ENCODE peak calls at places on chromosomes 1 and 21, in seven cellular contexts. One of them, this sample, is unnamed.
A peak's percentile ranks its signal among the peaks of the same experiment; 100 is the strongest.

GRCh38 chr1:66527688-66528087 is 6.3 kb upstream of the SGIP1 start:
- DNase-seq in heart right ventricle: no peak
- DNase-seq in lower lobe of right lung: no peak
- DNase-seq in pancreas: no peak
- DNase-seq in psoas muscle: no peak
- DNase-seq in thoracic aorta: no peak
- DNase-seq in upper lobe of right lung: no peak
- DNase-seq in this sample: no peak

GRCh38 chr1:210467440-210468040 is 138.8 kb downstream of the HHAT start:
- DNase-seq in psoas muscle: no peak
- DNase-seq in thoracic aorta: no peak
- DNase-seq in lower lobe of right lung: no peak
- DNase-seq in upper lobe of right lung: no peak
- DNase-seq in heart right ventricle: no peak
- DNase-seq in pancreas: no peak
- DNase-seq in this sample: no peak

GRCh38 chr21:36325373-36326010 is 5.5 kb downstream of the MORC3 start:
- DNase-seq in psoas muscle: no peak
- DNase-seq in heart right ventricle: no peak
- DNase-seq in thoracic aorta: no peak
- DNase-seq in pancreas: no peak
- DNase-seq in lower lobe of right lung: no peak
- DNase-seq in upper lobe of right lung: no peak
- DNase-seq in this sample: no peak

GRCh38 chr1:115781343-115781742 is 12.8 kb upstream of the CASQ2 start:
- DNase-seq in lower lobe of right lung: no peak
- DNase-seq in thoracic aorta: no peak
- DNase-seq in heart right ventricle: no peak
- DNase-seq in psoas muscle: no peak
- DNase-seq in upper lobe of right lung: no peak
- DNase-seq in pancreas: no peak
- DNase-seq in this sample: no peak

GRCh38 chr1:92804721-92805169 is 19.8 kb upstream of the EVI5 start:
- DNase-seq in heart right ventricle: peak; percentile 50
- DNase-seq in lower lobe of right lung: peak; percentile 82
- DNase-seq in thoracic aorta: peak; percentile 51
- DNase-seq in upper lobe of right lung: peak; percentile 76
- DNase-seq in pancreas: peak; percentile 62
- DNase-seq in psoas muscle: peak; percentile 29
- DNase-seq in this sample: no peak

GRCh38 chr1:231557898-231558710 is 29.6 kb downstream of the TSNAX start:
- DNase-seq in lower lobe of right lung: no peak
- DNase-seq in pancreas: no peak
- DNase-seq in thoracic aorta: no peak
- DNase-seq in psoas muscle: no peak
- DNase-seq in heart right ventricle: no peak
- DNase-seq in upper lobe of right lung: no peak
- DNase-seq in this sample: no peak

GRCh38 chr1:84504580-84505021 is 1.6 kb upstream of the SPATA1 start:
- DNase-seq in heart right ventricle: no peak
- DNase-seq in lower lobe of right lung: no peak
- DNase-seq in pancreas: no peak
- DNase-seq in upper lobe of right lung: no peak
- DNase-seq in thoracic aorta: no peak
- DNase-seq in psoas muscle: no peak
- DNase-seq in this sample: no peak

GRCh38 chr1:204478166-204478899 is 16.3 kb downstream of the PIK3C2B start:
- DNase-seq in psoas muscle: no peak
- DNase-seq in upper lobe of right lung: no peak
- DNase-seq in pancreas: no peak
- DNase-seq in lower lobe of right lung: no peak
- DNase-seq in thoracic aorta: no peak
- DNase-seq in heart right ventricle: no peak
- DNase-seq in this sample: no peak

GRCh38 chr1:2611034-2611501 is 21.7 kb downstream of the MMEL1 start:
- DNase-seq in heart right ventricle: peak; percentile 31
- DNase-seq in psoas muscle: peak; percentile 18
- DNase-seq in lower lobe of right lung: peak; percentile 69
- DNase-seq in thoracic aorta: no peak
- DNase-seq in upper lobe of right lung: peak; percentile 80
- DNase-seq in pancreas: no peak
- DNase-seq in this sample: no peak

GRCh38 chr1:201009967-201010645 is 13.4 kb downstream of the KIF21B start:
- DNase-seq in heart right ventricle: no peak
- DNase-seq in pancreas: no peak
- DNase-seq in psoas muscle: no peak
- DNase-seq in lower lobe of right lung: peak; percentile 31
- DNase-seq in upper lobe of right lung: no peak
- DNase-seq in thoracic aorta: no peak
- DNase-seq in this sample: no peak

GRCh38 chr1:47187926-47188250 is 1.9 kb downstream of the PDZK1IP1 start:
- DNase-seq in psoas muscle: no peak
- DNase-seq in thoracic aorta: no peak
- DNase-seq in lower lobe of right lung: no peak
- DNase-seq in upper lobe of right lung: no peak
- DNase-seq in heart right ventricle: no peak
- DNase-seq in pancreas: no peak
- DNase-seq in this sample: no peak

GRCh38 chr1:179296831-179297377 is 3.3 kb downstream of the SOAT1 start:
- DNase-seq in pancreas: no peak
- DNase-seq in heart right ventricle: no peak
- DNase-seq in psoas muscle: no peak
- DNase-seq in upper lobe of right lung: no peak
- DNase-seq in lower lobe of right lung: no peak
- DNase-seq in thoracic aorta: no peak
- DNase-seq in this sample: no peak

GRCh38 chr21:30646904-30647303 is 4.2 kb downstream of the KRTAP20-3 start:
- DNase-seq in heart right ventricle: no peak
- DNase-seq in thoracic aorta: no peak
- DNase-seq in upper lobe of right lung: no peak
- DNase-seq in pancreas: no peak
- DNase-seq in lower lobe of right lung: no peak
- DNase-seq in psoas muscle: no peak
- DNase-seq in this sample: no peak

GRCh38 chr1:159916240-159917051 is 8.9 kb downstream of the TAGLN2 start:
- DNase-seq in pancreas: peak; percentile 52
- DNase-seq in psoas muscle: no peak
- DNase-seq in heart right ventricle: no peak
- DNase-seq in thoracic aorta: no peak
- DNase-seq in lower lobe of right lung: no peak
- DNase-seq in upper lobe of right lung: peak; percentile 40
- DNase-seq in this sample: no peak

DNA sequence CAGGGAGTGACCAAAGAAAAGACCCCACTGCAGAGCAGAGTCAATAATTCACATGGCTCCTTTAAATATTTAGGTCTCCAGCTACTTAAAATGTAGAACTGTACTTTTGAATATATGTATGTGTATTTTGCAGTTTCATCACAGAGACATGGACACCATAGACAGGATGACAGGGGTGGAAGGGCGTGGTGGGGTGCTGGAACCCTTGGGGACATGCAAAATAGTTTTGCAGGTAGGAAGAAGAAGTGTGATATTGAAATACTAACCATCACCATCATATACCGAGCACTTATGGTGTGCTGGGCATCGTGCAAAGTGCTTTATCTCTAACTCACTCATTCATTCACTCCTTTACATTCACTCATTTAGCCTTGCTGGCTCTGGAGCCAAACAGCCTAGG is 72.5 kb upstream of the IGSF21 start:
- DNase-seq in heart right ventricle: no peak
- DNase-seq in psoas muscle: no peak
- DNase-seq in thoracic aorta: no peak
- DNase-seq in lower lobe of right lung: no peak
- DNase-seq in upper lobe of right lung: no peak
- DNase-seq in pancreas: no peak
- DNase-seq in this sample: no peak
- H3K27me3 ChIP-seq in heart right ventricle: peaks cover 23% of the 10 kb centered on the region
- H3K27me3 ChIP-seq in psoas muscle: no peaks in the 10 kb centered on the region
- H3K27me3 ChIP-seq in thoracic aorta: no peaks in the 10 kb centered on the region
- H3K27me3 ChIP-seq in lower lobe of right lung: peaks cover 33% of the 10 kb centered on the region
- H3K27me3 ChIP-seq in upper lobe of right lung: peaks cover 31% of the 10 kb centered on the region
- H3K27me3 ChIP-seq in pancreas: no peaks in the 10 kb centered on the region
- H3K27me3 ChIP-seq in this sample: no peaks in the 10 kb centered on the region

DNA sequence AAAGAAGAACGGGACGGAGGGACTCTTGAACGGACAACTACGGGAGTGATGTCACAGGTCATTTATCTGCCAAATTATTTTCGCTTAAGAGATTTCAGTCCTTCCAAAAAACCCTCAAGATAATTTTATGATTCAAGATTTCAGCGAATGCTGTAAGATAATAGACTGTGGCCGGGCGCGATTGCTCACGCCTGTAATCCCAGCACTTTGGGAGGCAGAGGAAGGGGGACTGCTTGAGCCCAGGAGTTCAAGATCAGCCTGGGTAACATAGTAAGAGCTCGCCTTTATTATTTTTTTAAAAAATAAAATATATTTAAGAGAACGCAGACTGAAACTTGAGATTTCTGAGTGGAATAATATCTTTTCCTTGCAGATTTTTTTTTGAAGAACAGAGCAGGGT is 609 bp downstream of the RWDD2B start:
- DNase-seq in lower lobe of right lung: no peak
- DNase-seq in thoracic aorta: no peak
- DNase-seq in pancreas: no peak
- DNase-seq in heart right ventricle: no peak
- DNase-seq in psoas muscle: no peak
- DNase-seq in upper lobe of right lung: no peak
- DNase-seq in this sample: no peak
- H3K27ac ChIP-seq in lower lobe of right lung: peak overlapping the region; percentile 94
- H3K27ac ChIP-seq in thoracic aorta: peak overlapping the region; percentile 73
- H3K27ac ChIP-seq in pancreas: peak overlapping the region; percentile 43
- H3K27ac ChIP-seq in heart right ventricle: peak overlapping the region; percentile 93
- H3K27ac ChIP-seq in psoas muscle: peak overlapping the region; percentile 90
- H3K27ac ChIP-seq in upper lobe of right lung: peak overlapping the region; percentile 88
- H3K27ac ChIP-seq in this sample: peak overlapping the region; percentile 76

GRCh38 chr1:183226963-183227362 is 40.9 kb downstream of the LAMC2 start:
- DNase-seq in heart right ventricle: no peak
- DNase-seq in upper lobe of right lung: no peak
- DNase-seq in thoracic aorta: no peak
- DNase-seq in pancreas: no peak
- DNase-seq in psoas muscle: no peak
- DNase-seq in lower lobe of right lung: no peak
- DNase-seq in this sample: no peak

GRCh38 chr1:183218981-183219621 is 33.0 kb downstream of the LAMC2 start:
- DNase-seq in heart right ventricle: no peak
- DNase-seq in thoracic aorta: no peak
- DNase-seq in upper lobe of right lung: no peak
- DNase-seq in lower lobe of right lung: no peak
- DNase-seq in pancreas: no peak
- DNase-seq in psoas muscle: no peak
- DNase-seq in this sample: peak; percentile 1

GRCh38 chr1:183223467-183223866 is 37.4 kb downstream of the LAMC2 start:
- DNase-seq in psoas muscle: no peak
- DNase-seq in pancreas: no peak
- DNase-seq in upper lobe of right lung: no peak
- DNase-seq in heart right ventricle: no peak
- DNase-seq in lower lobe of right lung: no peak
- DNase-seq in thoracic aorta: no peak
- DNase-seq in this sample: no peak

GRCh38 chr1:183226361-183226760 is 40.3 kb downstream of the LAMC2 start:
- DNase-seq in psoas muscle: no peak
- DNase-seq in pancreas: no peak
- DNase-seq in upper lobe of right lung: no peak
- DNase-seq in thoracic aorta: no peak
- DNase-seq in heart right ventricle: no peak
- DNase-seq in lower lobe of right lung: no peak
- DNase-seq in this sample: no peak

DNA sequence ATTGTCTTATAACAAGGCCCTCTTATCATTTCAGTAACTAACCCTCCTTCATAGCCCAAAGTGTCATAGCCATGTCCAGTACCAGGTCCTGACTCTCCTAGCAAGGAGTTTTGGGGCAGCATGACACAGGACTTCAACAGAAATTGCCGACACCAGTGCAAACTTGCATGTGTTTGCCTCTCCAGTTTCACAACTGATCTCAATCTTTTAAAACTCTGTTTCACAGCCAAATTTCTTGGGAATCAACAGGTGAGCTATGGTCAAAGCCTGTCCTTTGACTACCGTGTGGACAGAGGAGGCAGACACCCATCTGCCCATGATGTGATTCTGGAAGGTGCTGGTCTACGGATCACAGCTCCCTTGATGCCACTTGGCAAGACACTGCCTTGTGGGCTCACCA is 36.8 kb downstream of the LAMC2 start:
- DNase-seq in thoracic aorta: no peak
- DNase-seq in upper lobe of right lung: no peak
- DNase-seq in pancreas: no peak
- DNase-seq in lower lobe of right lung: no peak
- DNase-seq in heart right ventricle: no peak
- DNase-seq in psoas muscle: no peak
- DNase-seq in this sample: no peak
- H3K36me3 ChIP-seq in thoracic aorta: no peaks in the 10 kb centered on the region
- H3K36me3 ChIP-seq in upper lobe of right lung: no peaks in the 10 kb centered on the region
- H3K36me3 ChIP-seq in pancreas: no peaks in the 10 kb centered on the region
- H3K36me3 ChIP-seq in lower lobe of right lung: no peaks in the 10 kb centered on the region
- H3K36me3 ChIP-seq in heart right ventricle: no peaks in the 10 kb centered on the region
- H3K36me3 ChIP-seq in psoas muscle: no peaks in the 10 kb centered on the region
- H3K36me3 ChIP-seq in this sample: no peaks in the 10 kb centered on the region

DNA sequence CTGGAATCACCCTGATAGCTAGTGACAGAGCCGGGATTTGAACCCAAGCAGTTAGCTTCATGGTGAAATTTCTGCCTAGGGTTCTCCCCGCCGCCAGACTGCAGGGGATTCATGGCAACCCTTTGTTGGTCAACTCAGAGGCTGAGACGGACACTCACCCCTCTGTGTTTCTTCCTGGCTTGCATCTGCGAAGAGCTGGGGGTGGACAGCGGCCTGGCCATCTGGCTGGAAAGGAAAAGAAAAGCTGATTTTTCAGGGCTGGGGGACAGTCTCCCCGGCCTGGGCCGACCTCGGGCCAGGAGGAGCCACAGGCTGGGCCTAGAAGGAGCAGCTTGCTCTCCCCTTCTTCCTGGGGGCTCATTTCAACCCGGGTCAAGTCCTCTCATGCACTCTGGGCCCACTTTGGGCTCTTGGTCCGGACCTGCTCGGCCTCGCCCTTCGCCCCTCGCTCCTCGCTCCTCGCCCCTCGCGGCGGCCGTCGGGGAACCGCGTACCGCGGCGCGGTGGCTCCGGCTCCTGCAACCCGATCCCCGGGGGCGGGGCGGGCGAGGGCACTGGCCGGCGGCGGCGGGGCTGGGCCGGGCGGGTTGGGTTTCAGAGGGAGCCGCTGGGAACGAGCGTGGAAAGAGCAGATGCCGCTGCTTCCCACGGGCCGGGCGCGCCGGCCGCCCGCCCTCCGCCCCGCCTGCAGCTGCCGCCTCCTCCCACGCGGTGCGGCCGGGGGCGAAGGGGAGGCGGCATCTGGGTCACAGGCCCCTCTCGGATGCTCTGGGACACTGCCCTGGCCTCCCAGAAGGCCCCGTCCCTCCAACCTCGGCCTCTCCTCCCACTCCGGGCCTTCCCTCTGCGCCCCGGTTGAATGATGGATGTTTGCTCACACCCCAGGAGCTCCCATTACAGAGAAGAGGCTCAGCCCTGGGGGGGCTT is 6.7 kb downstream of the HEYL start:
- DNase-seq in pancreas: peak; percentile 88
- DNase-seq in upper lobe of right lung: peak; percentile 79
- DNase-seq in heart right ventricle: peak; percentile 85
- DNase-seq in psoas muscle: peak; percentile 76
- DNase-seq in lower lobe of right lung: peak; percentile 63
- DNase-seq in thoracic aorta: no peak
- DNase-seq in this sample: no peak
- H3K27me3 ChIP-seq in pancreas: no peaks in the 10 kb centered on the region
- H3K27me3 ChIP-seq in upper lobe of right lung: no peaks in the 10 kb centered on the region
- H3K27me3 ChIP-seq in heart right ventricle: peaks cover 5% of the 10 kb centered on the region
- H3K27me3 ChIP-seq in psoas muscle: no peaks in the 10 kb centered on the region
- H3K27me3 ChIP-seq in lower lobe of right lung: no peaks in the 10 kb centered on the region
- H3K27me3 ChIP-seq in thoracic aorta: no peaks in the 10 kb centered on the region
- H3K27me3 ChIP-seq in this sample: no peaks in the 10 kb centered on the region

This sample was measured in effector memory CD4-positive, alpha-beta T cell.